ENCODE peak calls at places on chromosome 19, in nine cellular contexts. N, P, Y, D, H, I, A, J and G are unnamed samples. For H3K4me1, the result is how much of the 10 kb centered on the place peaks cover.

GRCh38 chr19:58466760-58467589 is at the start of gene ZNF324:
- DNase-seq in N (peak), P (peak), Y (peak), D (peak), H (peak), I (peak), A (peak), J (peak), G (peak)

GRCh38 chr19:18860725-18861124 is 29.0 kb downstream of the UPF1 start:
- DNase-seq in N (no peak), P (no peak), Y (no peak), D (no peak), H (no peak), I (no peak), A (no peak), J (no peak), G (no peak)

GRCh38 chr19:3075605-3076431 is 13.5 kb upstream of the TLE5 start:
- DNase-seq in N (peak), P (peak), Y (peak), D (no peak), H (peak), I (peak), A (no peak), J (no peak), G (peak)

GRCh38 chr19:54969647-54970046 is 3.5 kb downstream of the NLRP2 start:
- DNase-seq in N (no peak), P (no peak), Y (no peak), D (no peak), H (no peak), I (no peak), A (no peak), J (no peak), G (no peak)

GRCh38 chr19:6108721-6109633 is 1.3 kb downstream of the RFX2 start:
- DNase-seq in N (peak), P (no peak), Y (peak), D (peak), H (peak), I (peak), A (peak), J (no peak), G (peak)

GRCh38 chr19:12774588-12775555 is at the start of gene HOOK2:
- DNase-seq in N (peak), P (no peak), Y (peak), D (no peak), H (peak), I (peak), A (no peak), J (peak), G (no peak)

GRCh38 chr19:45305421-45305820 is 17.3 kb downstream of the CKM start:
- DNase-seq in N (no peak), P (peak), Y (no peak), D (peak), H (no peak), I (no peak), A (peak), J (no peak), G (no peak)

GRCh38 chr19:58572818-58573657 is at the start of gene MZF1:
- DNase-seq in N (peak), P (peak), Y (peak), D (peak), H (peak), I (peak), A (peak), J (peak), G (peak)

GRCh38 chr19:46482645-46483044 is 11.3 kb upstream of the PNMA8A start:
- DNase-seq in N (no peak), P (no peak), Y (no peak), D (no peak), H (no peak), I (no peak), A (peak), J (no peak), G (no peak)

GRCh38 chr19:49423278-49423984 is at the start of gene PTH2:
- DNase-seq in N (no peak), P (no peak), Y (no peak), D (no peak), H (no peak), I (no peak), A (no peak), J (no peak), G (no peak)

GRCh38 chr19:28027116-28027515 is 1185.8 kb downstream of the UQCRFS1 start:
- DNase-seq in N (no peak), P (no peak), Y (no peak), D (no peak), H (no peak), I (no peak), A (no peak), J (no peak), G (no peak)

GRCh38 chr19:41735071-41735623 is 20.2 kb upstream of the CEACAM6 start:
- DNase-seq in N (no peak), P (no peak), Y (no peak), D (no peak), H (no peak), I (no peak), A (no peak), J (no peak), G (no peak)

GRCh38 chr19:41734585-41734984 is 20.7 kb upstream of the CEACAM6 start:
- DNase-seq in N (no peak), P (no peak), Y (no peak), D (no peak), H (no peak), I (peak), A (no peak), J (no peak), G (no peak)

GRCh38 chr19:41741244-41741554 is 14.1 kb upstream of the CEACAM6 start:
- DNase-seq in N (no peak), P (no peak), Y (no peak), D (no peak), H (no peak), I (no peak), A (no peak), J (no peak), G (no peak)

GRCh38 chr19:41740415-41741243 is 14.7 kb upstream of the CEACAM6 start:
- DNase-seq in N (no peak), P (no peak), Y (no peak), D (no peak), H (no peak), I (no peak), A (no peak), J (no peak), G (no peak)

DNA sequence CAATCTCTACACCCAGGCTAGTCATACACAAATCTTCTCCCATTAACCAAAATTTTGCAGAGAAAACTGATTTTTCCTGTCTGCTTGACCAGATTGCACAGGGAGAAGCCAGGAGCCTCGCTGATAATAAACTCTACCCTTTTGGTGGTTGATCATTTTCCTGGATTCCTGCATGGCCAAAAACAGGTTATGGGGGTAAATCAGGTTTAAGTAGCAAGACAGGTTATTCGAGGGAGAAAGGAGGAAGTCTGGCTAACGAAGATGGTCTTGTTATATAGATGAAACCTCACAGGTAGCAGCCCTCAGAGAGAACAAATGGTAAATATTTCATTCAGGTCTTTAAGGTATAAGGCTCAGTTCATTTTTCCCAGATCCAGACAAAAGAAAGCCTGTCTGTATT is 16.0 kb upstream of the CEACAM6 start:
- DNase-seq in N (no peak), P (no peak), Y (no peak), D (no peak), H (no peak), I (no peak), A (no peak), J (no peak), G (no peak)
- H3K4me1 ChIP-seq in N (under half), P (under half), Y (under half), D (under half), H (under half), I (under half), A (under half), J (under half), G (under half)

DNA sequence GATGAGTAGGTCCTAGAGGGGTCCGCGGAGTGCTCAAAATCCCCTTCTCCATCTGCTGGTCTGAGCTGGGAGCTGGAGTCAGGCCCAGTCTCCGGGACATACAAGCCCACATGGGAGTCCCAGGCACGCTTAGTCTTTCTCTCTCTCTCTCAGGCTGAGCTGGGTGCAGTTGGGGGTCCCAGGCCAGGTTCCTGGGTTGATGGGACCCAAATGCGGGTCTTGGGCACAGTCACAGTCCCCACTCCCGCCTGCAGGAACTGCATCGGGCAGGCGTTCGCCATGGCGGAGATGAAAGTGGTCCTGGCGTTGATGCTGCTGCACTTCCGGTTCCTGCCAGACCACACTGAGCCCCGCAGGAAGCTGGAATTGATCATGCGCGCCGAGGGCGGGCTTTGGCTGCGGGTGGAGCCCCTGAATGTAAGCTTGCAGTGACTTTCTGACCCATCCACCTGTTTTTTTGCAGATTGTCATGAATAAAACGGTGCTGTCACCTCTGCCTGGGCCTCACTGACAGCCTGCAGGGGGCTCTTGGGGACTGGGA is 23.8 kb downstream of the CYP4F12 start:
- DNase-seq in N (no peak), P (no peak), Y (no peak), D (no peak), H (peak), I (no peak), A (no peak), J (no peak), G (no peak)
- H3K4me1 ChIP-seq in N (under half), P (under half), Y (under half), D (under half), H (under half), I (under half), A (under half), J (under half), G (under half)

GRCh38 chr19:33471111-33471996 is 50.2 kb downstream of the PEPD start:
- DNase-seq in N (no peak), P (no peak), Y (no peak), D (no peak), H (no peak), I (no peak), A (no peak), J (no peak), G (no peak)

GRCh38 chr19:33476151-33476707 is 45.4 kb downstream of the PEPD start:
- DNase-seq in N (no peak), P (no peak), Y (no peak), D (no peak), H (no peak), I (no peak), A (no peak), J (no peak), G (no peak)

GRCh38 chr19:33470686-33471085 is 50.9 kb downstream of the PEPD start:
- DNase-seq in N (no peak), P (no peak), Y (no peak), D (no peak), H (no peak), I (no peak), A (no peak), J (no peak), G (no peak)

GRCh38 chr19:33472696-33473624 is 48.6 kb downstream of the PEPD start:
- DNase-seq in N (no peak), P (no peak), Y (no peak), D (no peak), H (no peak), I (no peak), A (peak), J (no peak), G (no peak)

DNA sequence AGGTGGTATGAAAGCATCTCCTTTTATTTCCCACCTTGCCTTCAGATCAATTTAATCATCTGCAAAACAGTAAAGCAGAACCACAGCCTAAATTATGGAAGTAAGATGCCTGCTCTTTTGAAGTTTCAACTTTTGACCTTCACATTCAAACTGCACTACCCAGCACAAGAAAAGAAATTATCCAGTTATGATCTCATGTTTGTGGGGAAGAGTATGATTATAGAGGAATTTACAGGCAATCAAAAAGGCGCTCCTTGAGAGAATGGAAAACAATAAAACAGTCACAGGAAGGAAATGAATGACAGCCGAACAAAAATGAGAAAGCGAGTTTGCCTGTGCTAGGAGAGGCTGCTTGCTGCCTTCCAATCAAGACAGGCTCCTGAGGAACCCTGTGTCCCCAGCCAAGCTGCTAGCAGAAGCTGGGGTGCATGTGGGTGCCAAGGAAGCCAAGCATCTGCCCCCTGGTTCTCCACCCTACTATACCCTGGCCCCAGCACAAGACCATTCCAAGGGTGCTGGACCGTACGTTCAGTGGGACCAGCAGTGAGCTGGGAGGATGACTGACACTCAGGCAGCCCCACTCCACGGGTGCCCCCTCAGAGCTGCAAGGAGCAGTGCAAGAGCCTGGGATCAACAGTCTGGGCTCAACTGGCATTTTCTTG is 47.8 kb downstream of the PEPD start:
- DNase-seq in N (no peak), P (no peak), Y (no peak), D (no peak), H (no peak), I (no peak), A (no peak), J (no peak), G (no peak)
- H3K4me1 ChIP-seq in N (under half), P (under half), Y (under half), D (under half), H (under half), I (under half), A (under half), J (under half), G (under half)

DNA sequence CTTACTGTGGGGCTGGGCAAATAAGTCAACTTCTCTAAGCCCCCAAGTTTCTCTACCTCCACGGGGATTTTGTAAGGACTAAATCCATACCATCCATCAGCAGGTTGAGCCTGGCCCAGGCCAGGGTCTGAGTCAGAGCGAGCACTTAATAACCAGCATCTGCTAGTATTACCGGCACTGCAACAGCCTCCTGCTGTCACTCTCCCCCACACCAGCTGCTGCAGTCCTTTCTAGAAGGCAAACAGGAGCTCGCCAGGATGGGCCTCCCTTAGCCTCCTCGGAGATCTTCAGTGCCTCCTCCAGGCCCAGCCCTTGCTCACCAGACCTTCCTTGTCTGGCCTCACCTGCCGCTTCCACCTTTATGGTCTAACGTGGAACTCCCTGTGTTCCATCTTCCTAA is 3.2 kb downstream of the NAPA start:
- DNase-seq in N (no peak), P (no peak), Y (no peak), D (peak), H (no peak), I (no peak), A (no peak), J (no peak), G (no peak)
- H3K4me1 ChIP-seq in N (half or more), P (under half), Y (under half), D (under half), H (half or more), I (half or more), A (under half), J (under half), G (under half)

GRCh38 chr19:1239796-1240737 is 1.5 kb upstream of the ATP5F1D start:
- DNase-seq in N (peak), P (peak), Y (peak), D (peak), H (peak), I (peak), A (peak), J (peak), G (peak)
- H3K4me1 ChIP-seq in N (half or more), P (half or more), Y (under half), D (under half), H (half or more), I (half or more), A (under half), J (half or more), G (under half)